ENCODE peak calls at places on chromosome 5, in four cellular contexts. U is islet precursor cell, L is ELR, R is iris pigment epithelial cell. D is an unnamed sample.

GRCh38 chr5:139065296-139065695 is 132.9 kb downstream of the SIL1 start:
- DNase-seq in U (no peak), L (no peak), R (peak), D (no peak)

GRCh38 chr5:51881901-51882300 is 498.7 kb downstream of the ISL1 start:
- DNase-seq in U (peak), L (no peak), R (no peak), D (no peak)

GRCh38 chr5:16265141-16265540 is 85.5 kb upstream of the MARCHF11 start:
- DNase-seq in U (peak), L (peak), R (no peak), D (no peak)

GRCh38 chr5:45205403-45205961 is 396.7 kb downstream of the MRPS30 start:
- DNase-seq in U (peak), L (no peak), R (no peak), D (no peak)

GRCh38 chr5:125215593-125215992 is 469.2 kb upstream of the ZNF608 start:
- DNase-seq in U (no peak), L (no peak), R (no peak), D (no peak)

GRCh38 chr5:139131062-139131856 is 66.9 kb downstream of the SIL1 start:
- DNase-seq in U (peak), L (no peak), R (no peak), D (no peak)

GRCh38 chr5:76978869-76979268 is 26.0 kb downstream of the CRHBP start:
- DNase-seq in U (no peak), L (no peak), R (no peak), D (no peak)

GRCh38 chr5:140672455-140673186 is 755 bp downstream of the DND1 start:
- DNase-seq in U (peak), L (peak), R (peak), D (peak)

GRCh38 chr5:27472000-27472763 is 433.8 kb upstream of the CDH9 start:
- DNase-seq in U (peak), L (peak), R (peak), D (peak)

GRCh38 chr5:151868451-151868850 is 56.2 kb downstream of the GLRA1 start:
- DNase-seq in U (no peak), L (no peak), R (no peak), D (no peak)

GRCh38 chr5:82265052-82265451 is 13.1 kb downstream of the RPS23 start:
- DNase-seq in U (no peak), L (no peak), R (no peak), D (peak)

GRCh38 chr5:33841829-33842228 is 50.0 kb downstream of the ADAMTS12 start:
- DNase-seq in U (no peak), L (peak), R (no peak), D (no peak)

GRCh38 chr5:88967633-88968585 is 84.9 kb upstream of the MEF2C start:
- DNase-seq in U (no peak), L (no peak), R (no peak), D (no peak)

GRCh38 chr5:181221792-181222629 is 1.1 kb upstream of the TRIM41 start:
- DNase-seq in U (peak), L (peak), R (peak), D (peak)

GRCh38 chr5:131466171-131466766 is 168.8 kb downstream of the RAPGEF6 start:
- DNase-seq in U (no peak), L (peak), R (peak), D (peak)

GRCh38 chr5:180960209-180960608 is 28.4 kb upstream of the BTNL3 start:
- DNase-seq in U (no peak), L (peak), R (no peak), D (no peak)

GRCh38 chr5:125112196-125112595 is 365.8 kb upstream of the ZNF608 start:
- DNase-seq in U (peak), L (peak), R (peak), D (peak)

GRCh38 chr5:80406980-80407734 is 707 bp upstream of the ZFYVE16 start:
- DNase-seq in U (no peak), L (peak), R (peak), D (peak)

GRCh38 chr5:176183321-176184074 is 54.7 kb upstream of the SIMC1 start:
- DNase-seq in U (peak), L (no peak), R (no peak), D (no peak)

GRCh38 chr5:158881076-158881880 is 218.4 kb downstream of the EBF1 start:
- DNase-seq in U (peak), L (no peak), R (no peak), D (no peak)

GRCh38 chr5:151182976-151183375 is 25.4 kb upstream of the ANXA6 start:
- DNase-seq in U (peak), L (no peak), R (no peak), D (no peak)

GRCh38 chr5:38121420-38121819 is 136.9 kb upstream of the EGFLAM start:
- DNase-seq in U (no peak), L (no peak), R (no peak), D (no peak)

GRCh38 chr5:154603978-154604679 is 126.1 kb upstream of the HAND1 start:
- DNase-seq in U (peak), L (peak), R (peak), D (peak)

GRCh38 chr5:97838214-97838613 is 655.2 kb upstream of the RIOK2 start:
- DNase-seq in U (no peak), L (peak), R (peak), D (peak)

GRCh38 chr5:997001-997474 is 11.6 kb upstream of the NKD2 start:
- DNase-seq in U (peak), L (no peak), R (peak), D (no peak)

GRCh38 chr5:134138416-134139376 is 24.2 kb downstream of the TCF7 start:
- DNase-seq in U (peak), L (peak), R (peak), D (peak)

GRCh38 chr5:5494489-5495402 is 72.3 kb downstream of the ICE1 start:
- DNase-seq in U (peak), L (peak), R (peak), D (peak)

GRCh38 chr5:34415559-34416198 is 240.4 kb upstream of the RAI14 start:
- DNase-seq in U (no peak), L (peak), R (peak), D (peak)

GRCh38 chr5:141476132-141476909 is 555 bp downstream of the PCDHGC3 start:
- DNase-seq in U (peak), L (peak), R (peak), D (peak)